ENCODE peak calls at places on chromosomes 12 and 14, in six cellular contexts. One of them, this sample, is unnamed.

GRCh38 chr12:2891240-2892053 is 756 bp downstream of the TULP3 start:
- DNase-seq in H9: peak
- DNase-seq in IMR-90: peak
- DNase-seq in H1: no peak
- DNase-seq in mesenchymal stem cell: peak
- DNase-seq in trophoblast cell: peak
- DNase-seq in this sample: peak

GRCh38 chr12:104473374-104473983 is 16.7 kb downstream of the CHST11 start:
- DNase-seq in H9: no peak
- DNase-seq in IMR-90: no peak
- DNase-seq in H1: no peak
- DNase-seq in mesenchymal stem cell: no peak
- DNase-seq in trophoblast cell: no peak
- DNase-seq in this sample: no peak

GRCh38 chr14:81953419-81953818 is 419.8 kb upstream of the SEL1L start:
- DNase-seq in H9: no peak
- DNase-seq in IMR-90: no peak
- DNase-seq in H1: no peak
- DNase-seq in mesenchymal stem cell: no peak
- DNase-seq in trophoblast cell: no peak
- DNase-seq in this sample: no peak

GRCh38 chr12:25186788-25187397 is 8.1 kb downstream of the DNAI7 start:
- DNase-seq in H9: no peak
- DNase-seq in IMR-90: peak
- DNase-seq in H1: no peak
- DNase-seq in mesenchymal stem cell: peak
- DNase-seq in trophoblast cell: no peak
- DNase-seq in this sample: no peak

GRCh38 chr12:98515368-98516183 is at the start of gene TMPO:
- DNase-seq in H9: peak
- DNase-seq in IMR-90: peak
- DNase-seq in H1: peak
- DNase-seq in mesenchymal stem cell: peak
- DNase-seq in trophoblast cell: peak
- DNase-seq in this sample: peak

GRCh38 chr14:105525861-105526780 is at the start of gene TMEM121:
- DNase-seq in H9: peak
- DNase-seq in IMR-90: no peak
- DNase-seq in H1: no peak
- DNase-seq in mesenchymal stem cell: no peak
- DNase-seq in trophoblast cell: peak
- DNase-seq in this sample: peak

GRCh38 chr14:94689218-94689984 is 77.2 kb downstream of the SERPINA3 start:
- DNase-seq in H9: peak
- DNase-seq in IMR-90: peak
- DNase-seq in H1: no peak
- DNase-seq in mesenchymal stem cell: peak
- DNase-seq in trophoblast cell: peak
- DNase-seq in this sample: peak

GRCh38 chr14:52363001-52363704 is 49.0 kb downstream of the PTGER2 start:
- DNase-seq in H9: no peak
- DNase-seq in IMR-90: no peak
- DNase-seq in H1: no peak
- DNase-seq in mesenchymal stem cell: no peak
- DNase-seq in trophoblast cell: no peak
- DNase-seq in this sample: no peak

GRCh38 chr12:30417697-30418231 is 277.9 kb downstream of the IPO8 start:
- DNase-seq in H9: no peak
- DNase-seq in IMR-90: peak
- DNase-seq in H1: no peak
- DNase-seq in mesenchymal stem cell: peak
- DNase-seq in trophoblast cell: peak
- DNase-seq in this sample: no peak

GRCh38 chr12:108846320-108846719 is 11.1 kb downstream of the SSH1 start:
- DNase-seq in H9: no peak
- DNase-seq in IMR-90: no peak
- DNase-seq in H1: no peak
- DNase-seq in mesenchymal stem cell: no peak
- DNase-seq in trophoblast cell: no peak
- DNase-seq in this sample: no peak

GRCh38 chr14:69355955-69356321 is 42.2 kb downstream of the ERH start:
- DNase-seq in H9: no peak
- DNase-seq in IMR-90: peak
- DNase-seq in H1: no peak
- DNase-seq in mesenchymal stem cell: peak
- DNase-seq in trophoblast cell: no peak
- DNase-seq in this sample: no peak

GRCh38 chr14:86673523-86673969 is 1143.6 kb downstream of the FLRT2 start:
- DNase-seq in H9: no peak
- DNase-seq in IMR-90: peak
- DNase-seq in H1: no peak
- DNase-seq in mesenchymal stem cell: no peak
- DNase-seq in trophoblast cell: no peak
- DNase-seq in this sample: no peak

GRCh38 chr12:127485528-127485927 is 781.4 kb upstream of the TMEM132C start:
- DNase-seq in H9: no peak
- DNase-seq in IMR-90: peak
- DNase-seq in H1: peak
- DNase-seq in mesenchymal stem cell: peak
- DNase-seq in trophoblast cell: no peak
- DNase-seq in this sample: no peak

GRCh38 chr12:78209851-78210493 is 379.3 kb downstream of the NAV3 start:
- DNase-seq in H9: no peak
- DNase-seq in IMR-90: peak
- DNase-seq in H1: no peak
- DNase-seq in mesenchymal stem cell: peak
- DNase-seq in trophoblast cell: no peak
- DNase-seq in this sample: no peak

GRCh38 chr12:62772556-62772955 is 162.4 kb downstream of the PPM1H start:
- DNase-seq in H9: no peak
- DNase-seq in IMR-90: peak
- DNase-seq in H1: no peak
- DNase-seq in mesenchymal stem cell: peak
- DNase-seq in trophoblast cell: no peak
- DNase-seq in this sample: no peak

GRCh38 chr12:119660074-119660473 is 7.9 kb upstream of the PRKAB1 start:
- DNase-seq in H9: no peak
- DNase-seq in IMR-90: no peak
- DNase-seq in H1: no peak
- DNase-seq in mesenchymal stem cell: no peak
- DNase-seq in trophoblast cell: no peak
- DNase-seq in this sample: no peak

GRCh38 chr14:104361101-104361591 is 218.4 kb upstream of the C14orf180 start:
- DNase-seq in H9: peak
- DNase-seq in IMR-90: no peak
- DNase-seq in H1: no peak
- DNase-seq in mesenchymal stem cell: no peak
- DNase-seq in trophoblast cell: no peak
- DNase-seq in this sample: no peak
- H2AFZ ChIP-seq in H9: no peak
- H2AFZ ChIP-seq in IMR-90: no peak
- H2AFZ ChIP-seq in H1: no peak
- H2AFZ ChIP-seq in mesenchymal stem cell: no peak
- H2AFZ ChIP-seq in trophoblast cell: no peak
- H2AFZ ChIP-seq in this sample: no peak

GRCh38 chr12:65823481-65824313 is 586 bp upstream of the HMGA2 start:
- DNase-seq in H9: peak
- DNase-seq in IMR-90: peak
- DNase-seq in H1: no peak
- DNase-seq in mesenchymal stem cell: peak
- DNase-seq in trophoblast cell: peak
- DNase-seq in this sample: peak

GRCh38 chr12:65818454-65819382 is 5.6 kb upstream of the HMGA2 start:
- DNase-seq in H9: no peak
- DNase-seq in IMR-90: peak
- DNase-seq in H1: no peak
- DNase-seq in mesenchymal stem cell: no peak
- DNase-seq in trophoblast cell: no peak
- DNase-seq in this sample: no peak

GRCh38 chr12:65822732-65823480 is 1.4 kb upstream of the HMGA2 start:
- DNase-seq in H9: peak
- DNase-seq in IMR-90: peak
- DNase-seq in H1: peak
- DNase-seq in mesenchymal stem cell: peak
- DNase-seq in trophoblast cell: peak
- DNase-seq in this sample: peak

GRCh38 chr12:65824314-65824563 is at the start of gene HMGA2:
- DNase-seq in H9: no peak
- DNase-seq in IMR-90: peak
- DNase-seq in H1: no peak
- DNase-seq in mesenchymal stem cell: no peak
- DNase-seq in trophoblast cell: peak
- DNase-seq in this sample: peak

DNA sequence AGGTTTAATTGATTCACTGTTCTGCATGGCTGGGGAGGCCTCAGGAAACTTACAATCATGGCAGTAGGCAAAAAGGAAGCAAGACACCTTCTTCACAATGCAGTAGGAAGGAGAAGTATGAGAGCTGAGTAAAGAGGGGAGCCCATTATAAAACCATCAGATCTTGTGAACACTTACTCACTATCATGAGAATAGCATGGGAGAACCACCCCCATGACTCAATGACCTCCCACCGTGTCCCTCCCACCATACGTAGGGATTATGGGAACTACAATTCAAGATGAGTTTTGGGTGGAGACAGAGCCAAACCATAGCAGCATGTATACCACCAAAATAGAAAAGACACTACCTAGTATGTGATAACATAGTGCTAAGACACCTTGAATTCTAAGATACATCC is 2.9 kb upstream of the HMGA2 start:
- DNase-seq in H9: no peak
- DNase-seq in IMR-90: peak
- DNase-seq in H1: no peak
- DNase-seq in mesenchymal stem cell: no peak
- DNase-seq in trophoblast cell: no peak
- DNase-seq in this sample: no peak
- H3K4me2 ChIP-seq in H9: no peak
- H3K4me2 ChIP-seq in IMR-90: no peak
- H3K4me2 ChIP-seq in H1: no peak
- H3K4me2 ChIP-seq in mesenchymal stem cell: no peak
- H3K4me2 ChIP-seq in trophoblast cell: no peak
- H3K4me2 ChIP-seq in this sample: no peak

GRCh38 chr12:57848208-57848607 is 1.7 kb upstream of the CTDSP2 start:
- DNase-seq in H9: no peak
- DNase-seq in IMR-90: no peak
- DNase-seq in H1: no peak
- DNase-seq in mesenchymal stem cell: no peak
- DNase-seq in trophoblast cell: no peak
- DNase-seq in this sample: no peak

GRCh38 chr12:57845478-57846284 is 848 bp downstream of the CTDSP2 start:
- DNase-seq in H9: peak
- DNase-seq in IMR-90: no peak
- DNase-seq in H1: no peak
- DNase-seq in mesenchymal stem cell: peak
- DNase-seq in trophoblast cell: peak
- DNase-seq in this sample: no peak

GRCh38 chr12:57844725-57845477 is 1.6 kb downstream of the CTDSP2 start:
- DNase-seq in H9: peak
- DNase-seq in IMR-90: peak
- DNase-seq in H1: no peak
- DNase-seq in mesenchymal stem cell: peak
- DNase-seq in trophoblast cell: peak
- DNase-seq in this sample: no peak

GRCh38 chr12:57846577-57847319 is at the start of gene CTDSP2:
- DNase-seq in H9: peak
- DNase-seq in IMR-90: peak
- DNase-seq in H1: peak
- DNase-seq in mesenchymal stem cell: peak
- DNase-seq in trophoblast cell: peak
- DNase-seq in this sample: peak

GRCh38 chr12:57846285-57846576 is 298 bp downstream of the CTDSP2 start:
- DNase-seq in H9: no peak
- DNase-seq in IMR-90: no peak
- DNase-seq in H1: no peak
- DNase-seq in mesenchymal stem cell: no peak
- DNase-seq in trophoblast cell: no peak
- DNase-seq in this sample: no peak
- H3K18ac ChIP-seq in H9: peak
- H3K18ac ChIP-seq in IMR-90: peak
- H3K18ac ChIP-seq in H1: peak
- H3K18ac ChIP-seq in mesenchymal stem cell: peak
- H3K18ac ChIP-seq in trophoblast cell: peak
- H3K18ac ChIP-seq in this sample: peak

GRCh38 chr12:52965337-52965731 is 16.4 kb downstream of the KRT18 start:
- DNase-seq in H9: peak
- DNase-seq in IMR-90: no peak
- DNase-seq in H1: no peak
- DNase-seq in mesenchymal stem cell: no peak
- DNase-seq in trophoblast cell: peak
- DNase-seq in this sample: no peak
- H2AFZ ChIP-seq in H9: no peak
- H2AFZ ChIP-seq in IMR-90: peak
- H2AFZ ChIP-seq in H1: peak
- H2AFZ ChIP-seq in mesenchymal stem cell: peak
- H2AFZ ChIP-seq in trophoblast cell: peak
- H2AFZ ChIP-seq in this sample: peak

This sample was measured in neuronal stem cell.